ENCODE peak calls at places on chromosomes 1 and 21, in five cellular contexts. One of them, this sample, is unnamed.

GRCh38 chr1:226598455-226598849 is 49.9 kb downstream of the STUM start:
- DNase-seq in AML-193: no peak
- DNase-seq in germinal center: no peak
- DNase-seq in dorsolateral prefrontal cortex: no peak
- DNase-seq in iPS-NIHi11: no peak
- DNase-seq in this sample: no peak

GRCh38 chr1:67947114-67947513 is 103.3 kb downstream of the DIRAS3 start:
- DNase-seq in AML-193: no peak
- DNase-seq in iPS-NIHi11: no peak
- DNase-seq in germinal center: no peak
- DNase-seq in dorsolateral prefrontal cortex: peak
- DNase-seq in this sample: no peak

GRCh38 chr1:63794927-63795326 is 21.1 kb downstream of the ROR1 start:
- DNase-seq in AML-193: no peak
- DNase-seq in iPS-NIHi11: peak
- DNase-seq in germinal center: no peak
- DNase-seq in dorsolateral prefrontal cortex: no peak
- DNase-seq in this sample: no peak

GRCh38 chr1:200732438-200732837 is 6.3 kb upstream of the CAMSAP2 start:
- DNase-seq in iPS-NIHi11: peak
- DNase-seq in AML-193: no peak
- DNase-seq in dorsolateral prefrontal cortex: no peak
- DNase-seq in germinal center: no peak
- DNase-seq in this sample: no peak

GRCh38 chr21:34797202-34797527 is 128.4 kb downstream of the CLIC6 start:
- DNase-seq in iPS-NIHi11: no peak
- DNase-seq in dorsolateral prefrontal cortex: no peak
- DNase-seq in germinal center: no peak
- DNase-seq in AML-193: no peak
- DNase-seq in this sample: no peak

GRCh38 chr1:53715478-53715877 is 23.5 kb downstream of the GLIS1 start:
- DNase-seq in iPS-NIHi11: peak
- DNase-seq in AML-193: peak
- DNase-seq in germinal center: no peak
- DNase-seq in dorsolateral prefrontal cortex: no peak
- DNase-seq in this sample: no peak

GRCh38 chr1:246139745-246140182 is 367.3 kb downstream of the SMYD3 start:
- DNase-seq in germinal center: no peak
- DNase-seq in AML-193: no peak
- DNase-seq in dorsolateral prefrontal cortex: no peak
- DNase-seq in iPS-NIHi11: no peak
- DNase-seq in this sample: no peak

GRCh38 chr1:200336111-200336845 is 73.6 kb downstream of the ZNF281 start:
- DNase-seq in germinal center: no peak
- DNase-seq in AML-193: no peak
- DNase-seq in iPS-NIHi11: no peak
- DNase-seq in dorsolateral prefrontal cortex: no peak
- DNase-seq in this sample: no peak

GRCh38 chr1:46675549-46676314 is 4.1 kb downstream of the TEX38 start:
- DNase-seq in iPS-NIHi11: peak
- DNase-seq in AML-193: no peak
- DNase-seq in dorsolateral prefrontal cortex: no peak
- DNase-seq in germinal center: no peak
- DNase-seq in this sample: no peak

GRCh38 chr1:85417876-85418275 is 47.1 kb downstream of the DDAH1 start:
- DNase-seq in germinal center: no peak
- DNase-seq in AML-193: no peak
- DNase-seq in iPS-NIHi11: no peak
- DNase-seq in dorsolateral prefrontal cortex: no peak
- DNase-seq in this sample: no peak

GRCh38 chr1:203219171-203219570 is 10.3 kb downstream of the CHIT1 start:
- DNase-seq in germinal center: no peak
- DNase-seq in dorsolateral prefrontal cortex: no peak
- DNase-seq in iPS-NIHi11: no peak
- DNase-seq in AML-193: no peak
- DNase-seq in this sample: no peak

GRCh38 chr1:240350910-240351331 is 259.2 kb downstream of the FMN2 start:
- DNase-seq in AML-193: no peak
- DNase-seq in dorsolateral prefrontal cortex: no peak
- DNase-seq in germinal center: no peak
- DNase-seq in iPS-NIHi11: no peak
- DNase-seq in this sample: no peak

GRCh38 chr1:77832889-77833288 is 53.4 kb downstream of the MIGA1 start:
- DNase-seq in dorsolateral prefrontal cortex: no peak
- DNase-seq in iPS-NIHi11: no peak
- DNase-seq in AML-193: peak
- DNase-seq in germinal center: no peak
- DNase-seq in this sample: no peak

GRCh38 chr21:45570826-45571601 is 28.8 kb upstream of the SLC19A1 start:
- DNase-seq in AML-193: no peak
- DNase-seq in iPS-NIHi11: no peak
- DNase-seq in dorsolateral prefrontal cortex: no peak
- DNase-seq in germinal center: no peak
- DNase-seq in this sample: no peak

GRCh38 chr1:234970371-234970730 is 158.3 kb downstream of the TOMM20 start:
- DNase-seq in dorsolateral prefrontal cortex: no peak
- DNase-seq in AML-193: no peak
- DNase-seq in iPS-NIHi11: no peak
- DNase-seq in germinal center: no peak
- DNase-seq in this sample: no peak

GRCh38 chr1:219577331-219577730 is 35.6 kb downstream of the ZC3H11B start:
- DNase-seq in dorsolateral prefrontal cortex: no peak
- DNase-seq in germinal center: no peak
- DNase-seq in AML-193: no peak
- DNase-seq in iPS-NIHi11: no peak
- DNase-seq in this sample: no peak

GRCh38 chr1:115240321-115240720 is 97.7 kb downstream of the NGF start:
- DNase-seq in dorsolateral prefrontal cortex: no peak
- DNase-seq in germinal center: no peak
- DNase-seq in AML-193: no peak
- DNase-seq in iPS-NIHi11: no peak
- DNase-seq in this sample: no peak

GRCh38 chr1:14613915-14614314 is 15.4 kb downstream of the KAZN start:
- DNase-seq in AML-193: no peak
- DNase-seq in germinal center: no peak
- DNase-seq in dorsolateral prefrontal cortex: no peak
- DNase-seq in iPS-NIHi11: no peak
- DNase-seq in this sample: no peak

GRCh38 chr1:27342778-27343638 is 1.2 kb downstream of the SYTL1 start:
- DNase-seq in dorsolateral prefrontal cortex: no peak
- DNase-seq in iPS-NIHi11: peak
- DNase-seq in germinal center: peak
- DNase-seq in AML-193: peak
- DNase-seq in this sample: peak

GRCh38 chr1:113314600-113314999 is 75.7 kb upstream of the MAGI3 start:
- DNase-seq in germinal center: no peak
- DNase-seq in dorsolateral prefrontal cortex: no peak
- DNase-seq in AML-193: no peak
- DNase-seq in iPS-NIHi11: no peak
- DNase-seq in this sample: no peak

GRCh38 chr1:203282720-203283542 is 22.4 kb upstream of the BTG2 start:
- DNase-seq in AML-193: no peak
- DNase-seq in germinal center: peak
- DNase-seq in dorsolateral prefrontal cortex: no peak
- DNase-seq in iPS-NIHi11: no peak
- DNase-seq in this sample: no peak

GRCh38 chr1:178486100-178487069 is 10.4 kb downstream of the CLEC20A start:
- DNase-seq in dorsolateral prefrontal cortex: no peak
- DNase-seq in AML-193: no peak
- DNase-seq in iPS-NIHi11: no peak
- DNase-seq in germinal center: peak
- DNase-seq in this sample: no peak

GRCh38 chr1:244559561-244559960 is 93.4 kb upstream of the DESI2 start:
- DNase-seq in germinal center: no peak
- DNase-seq in dorsolateral prefrontal cortex: no peak
- DNase-seq in iPS-NIHi11: no peak
- DNase-seq in AML-193: no peak
- DNase-seq in this sample: no peak

GRCh38 chr1:161069731-161070270 is at the start of gene ARHGAP30:
- DNase-seq in dorsolateral prefrontal cortex: peak
- DNase-seq in germinal center: peak
- DNase-seq in iPS-NIHi11: no peak
- DNase-seq in AML-193: peak
- DNase-seq in this sample: peak

GRCh38 chr1:247360991-247361721 is 29.5 kb upstream of the ZNF496 start:
- DNase-seq in dorsolateral prefrontal cortex: no peak
- DNase-seq in AML-193: no peak
- DNase-seq in iPS-NIHi11: no peak
- DNase-seq in germinal center: no peak
- DNase-seq in this sample: no peak

GRCh38 chr1:31243451-31244286 is 4.0 kb upstream of the NKAIN1 start:
- DNase-seq in germinal center: no peak
- DNase-seq in dorsolateral prefrontal cortex: no peak
- DNase-seq in iPS-NIHi11: no peak
- DNase-seq in AML-193: no peak
- DNase-seq in this sample: no peak

GRCh38 chr1:32684167-32684811 is 18.3 kb downstream of the SYNC start:
- DNase-seq in germinal center: no peak
- DNase-seq in dorsolateral prefrontal cortex: no peak
- DNase-seq in AML-193: no peak
- DNase-seq in iPS-NIHi11: no peak
- DNase-seq in this sample: no peak

GRCh38 chr1:95407146-95407863 is 173.3 kb downstream of the RWDD3 start:
- DNase-seq in germinal center: no peak
- DNase-seq in iPS-NIHi11: peak
- DNase-seq in AML-193: no peak
- DNase-seq in dorsolateral prefrontal cortex: no peak
- DNase-seq in this sample: no peak

GRCh38 chr1:62274496-62274895 is 44.7 kb downstream of the KANK4 start:
- DNase-seq in iPS-NIHi11: no peak
- DNase-seq in germinal center: no peak
- DNase-seq in dorsolateral prefrontal cortex: no peak
- DNase-seq in AML-193: no peak
- DNase-seq in this sample: no peak

GRCh38 chr1:78668427-78668826 is 18.8 kb downstream of the IFI44 start:
- DNase-seq in iPS-NIHi11: no peak
- DNase-seq in dorsolateral prefrontal cortex: no peak
- DNase-seq in AML-193: no peak
- DNase-seq in germinal center: no peak
- DNase-seq in this sample: no peak

GRCh38 chr1:154433161-154433681 is 28.1 kb downstream of the IL6R start:
- DNase-seq in germinal center: no peak
- DNase-seq in AML-193: no peak
- DNase-seq in iPS-NIHi11: no peak
- DNase-seq in dorsolateral prefrontal cortex: no peak
- DNase-seq in this sample: no peak

GRCh38 chr1:168303716-168304540 is 23.3 kb downstream of the TBX19 start:
- DNase-seq in iPS-NIHi11: no peak
- DNase-seq in germinal center: no peak
- DNase-seq in AML-193: no peak
- DNase-seq in dorsolateral prefrontal cortex: no peak
- DNase-seq in this sample: no peak

GRCh38 chr1:85898861-85899260 is 190.6 kb upstream of the ZNHIT6 start:
- DNase-seq in dorsolateral prefrontal cortex: no peak
- DNase-seq in iPS-NIHi11: no peak
- DNase-seq in germinal center: no peak
- DNase-seq in AML-193: no peak
- DNase-seq in this sample: no peak

GRCh38 chr1:43036932-43037331 is 78.3 kb upstream of the SLC2A1 start:
- DNase-seq in germinal center: no peak
- DNase-seq in iPS-NIHi11: no peak
- DNase-seq in dorsolateral prefrontal cortex: no peak
- DNase-seq in AML-193: no peak
- DNase-seq in this sample: no peak

GRCh38 chr1:218171302-218171893 is 113.7 kb upstream of the RRP15 start:
- DNase-seq in dorsolateral prefrontal cortex: no peak
- DNase-seq in germinal center: peak
- DNase-seq in iPS-NIHi11: no peak
- DNase-seq in AML-193: peak
- DNase-seq in this sample: no peak

This sample was measured in T-helper 17 cell.